ENCODE peak calls at places on chromosomes 2 and 18, in ten cellular contexts. W, D, L, R, Z, S, I, K, C and M are unnamed samples.
A peak's percentile ranks its signal among the peaks of the same experiment; 100 is the strongest.

GRCh38 chr18:80197490-80197889 is 49.8 kb downstream of the PARD6G start:
- DNase-seq in I (no peak), K (no peak), R (no peak), Z (no peak), W (no peak), C (no peak), S (no peak), D (no peak), L (no peak), M (no peak)

GRCh38 chr2:101873543-101873942 is 118.2 kb upstream of the IL1R2 start:
- DNase-seq in R (no peak), K (no peak), Z (no peak), L (no peak), W (no peak), D (no peak), C (no peak), I (no peak), S (no peak), M (no peak)

GRCh38 chr2:175837046-175837445 is 165.0 kb downstream of the LNPK start:
- DNase-seq in C (no peak), R (no peak), D (peak; percentile 96), L (no peak), S (no peak), W (no peak), K (no peak), Z (no peak), I (no peak), M (no peak)

GRCh38 chr18:78701753-78702409 is 277.7 kb upstream of the SALL3 start:
- DNase-seq in R (no peak), D (no peak), Z (no peak), C (no peak), K (no peak), I (no peak), L (no peak), S (no peak), W (no peak), M (no peak)

GRCh38 chr2:241801611-241802420 is 7.2 kb upstream of the NEU4 start:
- DNase-seq in S (peak; percentile 28), W (no peak), R (no peak), K (peak; percentile 43), Z (no peak), L (peak; percentile 13), C (no peak), I (peak; percentile 38), D (no peak), M (no peak)

GRCh38 chr2:159518321-159519005 is 97.9 kb downstream of the BAZ2B start:
- DNase-seq in C (no peak), L (no peak), Z (no peak), S (no peak), K (no peak), D (peak; percentile 36), W (no peak), R (no peak), I (peak; percentile 20), M (peak; percentile 8)

GRCh38 chr2:213306320-213306942 is 22.2 kb downstream of the SPAG16 start:
- DNase-seq in W (no peak), C (peak; percentile 13), R (no peak), I (no peak), K (no peak), L (peak; percentile 28), S (peak; percentile 44), Z (peak; percentile 68), D (peak; percentile 73), M (no peak)

GRCh38 chr18:4762399-4762798 is 307.3 kb upstream of the DLGAP1 start:
- DNase-seq in S (no peak), I (no peak), D (no peak), W (no peak), Z (no peak), L (no peak), C (no peak), K (no peak), R (no peak), M (no peak)

GRCh38 chr2:121185571-121186074 is 99.4 kb downstream of the TFCP2L1 start:
- DNase-seq in I (no peak), K (no peak), S (no peak), L (no peak), D (peak; percentile 20), W (no peak), R (peak; percentile 36), Z (no peak), C (no peak), M (peak; percentile 60)

GRCh38 chr2:233453916-233454315 is 99.6 kb downstream of the DGKD start:
- DNase-seq in Z (peak; percentile 20), W (no peak), L (no peak), C (peak; percentile 21), K (no peak), I (no peak), D (no peak), R (no peak), S (no peak), M (no peak)

GRCh38 chr2:230896346-230897115 is 28.5 kb downstream of the GPR55 start:
- DNase-seq in R (no peak), S (no peak), C (no peak), I (no peak), W (no peak), L (peak; percentile 6), D (no peak), Z (peak; percentile 18), K (no peak), M (no peak)

GRCh38 chr2:237625216-237625705 is 2.1 kb upstream of the LRRFIP1 start:
- DNase-seq in W (no peak), R (no peak), K (no peak), S (no peak), I (no peak), Z (no peak), L (peak; percentile 26), D (no peak), C (peak; percentile 55), M (no peak)

GRCh38 chr2:218861645-218862318 is 2.2 kb downstream of the WNT6 start:
- DNase-seq in I (no peak), L (no peak), R (no peak), C (peak; percentile 45), D (no peak), Z (no peak), S (no peak), W (peak; percentile 49), K (peak; percentile 6), M (no peak)

GRCh38 chr2:223055140-223055539 is 3.1 kb downstream of the KCNE4 start:
- DNase-seq in L (no peak), S (no peak), C (no peak), D (peak; percentile 77), I (no peak), K (no peak), R (no peak), W (no peak), Z (no peak), M (no peak)

GRCh38 chr2:25614711-25615110 is 58.7 kb downstream of the DTNB start:
- DNase-seq in C (no peak), W (no peak), I (no peak), R (no peak), D (no peak), K (no peak), Z (no peak), L (no peak), S (no peak), M (no peak)

GRCh38 chr2:21276163-21276562 is 152.4 kb downstream of the TDRD15 start:
- DNase-seq in I (no peak), W (no peak), K (no peak), L (peak; percentile 59), R (no peak), S (no peak), Z (no peak), D (no peak), C (no peak), M (no peak)
- H3K27ac ChIP-seq in I (no peak overlapping the region), W (no peak overlapping the region), K (no peak overlapping the region), L (no peak overlapping the region), R (no peak overlapping the region), S (no peak overlapping the region), Z (no peak overlapping the region), D (no peak overlapping the region), C (no peak overlapping the region), M (no peak overlapping the region)

DNA sequence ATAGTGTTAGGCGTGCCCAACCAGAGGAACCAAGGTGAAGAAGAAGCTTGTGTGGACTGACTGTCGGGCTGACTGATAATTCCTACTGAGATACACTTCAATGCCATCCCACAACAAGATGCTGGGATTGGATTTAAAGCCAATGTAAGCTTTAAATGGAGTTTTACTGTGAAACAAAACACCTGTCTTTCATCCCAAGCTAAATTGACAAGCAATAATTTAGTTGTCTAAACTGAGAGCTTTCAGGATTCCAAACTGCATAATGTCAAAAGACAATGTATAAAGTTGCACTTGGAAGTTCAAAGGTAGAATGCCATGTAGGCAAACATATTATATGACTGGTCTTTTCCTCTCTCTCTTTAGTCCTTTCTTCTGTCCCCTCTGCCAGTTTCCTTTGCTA is 1025.3 kb upstream of the FANCL start:
- DNase-seq in I (no peak), C (no peak), R (no peak), D (no peak), Z (no peak), S (no peak), W (no peak), K (no peak), L (no peak), M (no peak)
- TF ChIP-seq CTCF in I (no peak), C (no peak), R (no peak), D (no peak), Z (no peak), S (no peak), W (no peak), K (no peak), L (no peak), M (no peak)

GRCh38 chr2:50490991-50491390 is 540.9 kb downstream of the NRXN1 start:
- DNase-seq in D (no peak), S (no peak), R (no peak), K (no peak), I (no peak), Z (no peak), C (no peak), L (no peak), W (no peak), M (no peak)

GRCh38 chr2:50492452-50492851 is 539.5 kb downstream of the NRXN1 start:
- DNase-seq in W (no peak), K (no peak), D (peak; percentile 42), S (no peak), L (peak; percentile 14), Z (no peak), C (no peak), R (peak; percentile 74), I (peak; percentile 73), M (peak; percentile 40)

DNA sequence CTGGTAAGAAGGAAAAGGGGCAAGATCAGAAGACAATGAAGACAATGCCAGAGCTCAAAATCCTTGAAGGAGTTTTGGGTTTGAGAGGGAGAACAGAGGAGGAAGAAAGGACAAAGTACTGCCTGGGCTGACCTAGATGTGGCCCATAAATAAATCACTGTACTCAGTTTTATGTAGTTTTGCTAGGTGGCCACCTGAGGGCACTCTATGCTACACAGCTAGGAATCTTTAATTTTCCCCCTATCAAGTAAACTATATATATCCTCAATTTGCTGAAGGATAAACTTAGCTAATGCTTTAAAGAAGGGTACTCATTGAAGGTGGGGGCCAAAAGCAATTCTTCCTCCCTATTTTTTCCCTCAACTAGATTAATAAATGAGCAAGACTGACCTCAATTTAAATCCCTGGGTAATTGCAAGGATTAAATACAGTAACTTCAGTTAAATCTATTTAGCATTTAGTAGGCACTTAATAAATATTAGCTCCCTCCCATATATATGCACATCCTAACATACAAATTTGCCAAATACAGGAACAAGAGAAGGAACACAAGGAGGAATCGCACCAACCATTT is 540.3 kb downstream of the NRXN1 start:
- DNase-seq in R (peak; percentile 33), I (peak; percentile 52), S (no peak), D (peak; percentile 20), W (no peak), Z (no peak), K (no peak), C (no peak), L (peak; percentile 10), M (peak; percentile 29)
- H3K27ac ChIP-seq in R (no peak overlapping the region), I (peak overlapping the region; percentile 2), S (no peak overlapping the region), D (no peak overlapping the region), W (no peak overlapping the region), Z (no peak overlapping the region), K (no peak overlapping the region), C (no peak overlapping the region), L (no peak overlapping the region), M (no peak overlapping the region)

GRCh38 chr2:169260246-169260645 is 102.1 kb downstream of the LRP2 start:
- DNase-seq in W (no peak), R (peak; percentile 35), D (no peak), L (no peak), Z (no peak), K (no peak), I (peak; percentile 26), S (no peak), C (no peak), M (no peak)
- TF ChIP-seq CTCF in W (no peak), R (peak; percentile 37), D (no peak), L (no peak), Z (no peak), K (no peak), I (no peak), S (no peak), C (no peak), M (no peak)